ENCODE peak calls at places on chromosomes 11 and 22, in eight cellular contexts. One of them, this sample, is unnamed.

GRCh38 chr11:1307163-1307870 is 2.1 kb downstream of the TOLLIP start:
- DNase-seq in stimulated activated CD8-positive, alpha-beta memory T cell treated with anti-CD3 and anti-CD28 coated beads, Interleukin-12 subunit alpha, Interleukin-12 subunit beta, amount 100 ng/mL, for 4 hours: no peak
- DNase-seq in NCI-H1417: no peak
- DNase-seq in AG10803: no peak
- DNase-seq in naive thymus-derived CD4-positive, alpha-beta T cell: no peak
- DNase-seq in NCI-H774: no peak
- DNase-seq in stimulated activated CD4-positive, alpha-beta T cell treated with anti-CD3 and anti-CD28 coated beads, Interleukin-12 subunit alpha, Interleukin-12 subunit beta, amount 100 ng/mL, for 48 hours: no peak
- DNase-seq in HCT116: no peak
- DNase-seq in this sample: no peak

GRCh38 chr11:104254347-104254746 is 90.4 kb upstream of the PDGFD start:
- DNase-seq in AG10803: no peak
- DNase-seq in stimulated activated CD8-positive, alpha-beta memory T cell treated with anti-CD3 and anti-CD28 coated beads, Interleukin-12 subunit alpha, Interleukin-12 subunit beta, amount 100 ng/mL, for 4 hours: no peak
- DNase-seq in HCT116: peak; percentile 46
- DNase-seq in NCI-H1417: peak; percentile 40
- DNase-seq in NCI-H774: no peak
- DNase-seq in naive thymus-derived CD4-positive, alpha-beta T cell: peak; percentile 22
- DNase-seq in stimulated activated CD4-positive, alpha-beta T cell treated with anti-CD3 and anti-CD28 coated beads, Interleukin-12 subunit alpha, Interleukin-12 subunit beta, amount 100 ng/mL, for 48 hours: no peak
- DNase-seq in this sample: peak; percentile 59

GRCh38 chr11:2671748-2672147 is 28.0 kb downstream of the KCNQ1OT1 start:
- DNase-seq in AG10803: no peak
- DNase-seq in NCI-H1417: no peak
- DNase-seq in naive thymus-derived CD4-positive, alpha-beta T cell: peak; percentile 12
- DNase-seq in HCT116: no peak
- DNase-seq in stimulated activated CD4-positive, alpha-beta T cell treated with anti-CD3 and anti-CD28 coated beads, Interleukin-12 subunit alpha, Interleukin-12 subunit beta, amount 100 ng/mL, for 48 hours: no peak
- DNase-seq in NCI-H774: no peak
- DNase-seq in stimulated activated CD8-positive, alpha-beta memory T cell treated with anti-CD3 and anti-CD28 coated beads, Interleukin-12 subunit alpha, Interleukin-12 subunit beta, amount 100 ng/mL, for 4 hours: no peak
- DNase-seq in this sample: no peak

GRCh38 chr22:43476341-43476740 is 64.5 kb downstream of the MPPED1 start:
- DNase-seq in NCI-H1417: peak; percentile 7
- DNase-seq in stimulated activated CD4-positive, alpha-beta T cell treated with anti-CD3 and anti-CD28 coated beads, Interleukin-12 subunit alpha, Interleukin-12 subunit beta, amount 100 ng/mL, for 48 hours: no peak
- DNase-seq in AG10803: no peak
- DNase-seq in NCI-H774: no peak
- DNase-seq in HCT116: no peak
- DNase-seq in naive thymus-derived CD4-positive, alpha-beta T cell: no peak
- DNase-seq in stimulated activated CD8-positive, alpha-beta memory T cell treated with anti-CD3 and anti-CD28 coated beads, Interleukin-12 subunit alpha, Interleukin-12 subunit beta, amount 100 ng/mL, for 4 hours: no peak
- DNase-seq in this sample: no peak

GRCh38 chr11:113974741-113975470 is at the start of gene HTR3A:
- DNase-seq in NCI-H774: peak; percentile 84
- DNase-seq in NCI-H1417: peak; percentile 96
- DNase-seq in HCT116: peak; percentile 69
- DNase-seq in AG10803: no peak
- DNase-seq in stimulated activated CD8-positive, alpha-beta memory T cell treated with anti-CD3 and anti-CD28 coated beads, Interleukin-12 subunit alpha, Interleukin-12 subunit beta, amount 100 ng/mL, for 4 hours: no peak
- DNase-seq in naive thymus-derived CD4-positive, alpha-beta T cell: no peak
- DNase-seq in stimulated activated CD4-positive, alpha-beta T cell treated with anti-CD3 and anti-CD28 coated beads, Interleukin-12 subunit alpha, Interleukin-12 subunit beta, amount 100 ng/mL, for 48 hours: no peak
- DNase-seq in this sample: peak; percentile 48

GRCh38 chr22:37244114-37244921 is at the start of gene RAC2:
- DNase-seq in stimulated activated CD4-positive, alpha-beta T cell treated with anti-CD3 and anti-CD28 coated beads, Interleukin-12 subunit alpha, Interleukin-12 subunit beta, amount 100 ng/mL, for 48 hours: peak; percentile 85
- DNase-seq in NCI-H1417: peak; percentile 15
- DNase-seq in stimulated activated CD8-positive, alpha-beta memory T cell treated with anti-CD3 and anti-CD28 coated beads, Interleukin-12 subunit alpha, Interleukin-12 subunit beta, amount 100 ng/mL, for 4 hours: peak; percentile 84
- DNase-seq in AG10803: peak; percentile 60
- DNase-seq in NCI-H774: no peak
- DNase-seq in HCT116: peak; percentile 51
- DNase-seq in naive thymus-derived CD4-positive, alpha-beta T cell: peak; percentile 80
- DNase-seq in this sample: peak; percentile 87

GRCh38 chr11:69364901-69365300 is 70.9 kb downstream of the MYEOV start:
- DNase-seq in naive thymus-derived CD4-positive, alpha-beta T cell: no peak
- DNase-seq in NCI-H1417: peak; percentile 21
- DNase-seq in stimulated activated CD8-positive, alpha-beta memory T cell treated with anti-CD3 and anti-CD28 coated beads, Interleukin-12 subunit alpha, Interleukin-12 subunit beta, amount 100 ng/mL, for 4 hours: no peak
- DNase-seq in stimulated activated CD4-positive, alpha-beta T cell treated with anti-CD3 and anti-CD28 coated beads, Interleukin-12 subunit alpha, Interleukin-12 subunit beta, amount 100 ng/mL, for 48 hours: no peak
- DNase-seq in AG10803: no peak
- DNase-seq in HCT116: no peak
- DNase-seq in NCI-H774: no peak
- DNase-seq in this sample: no peak

GRCh38 chr11:32658639-32659406 is 75.2 kb downstream of the EIF3M start:
- DNase-seq in stimulated activated CD8-positive, alpha-beta memory T cell treated with anti-CD3 and anti-CD28 coated beads, Interleukin-12 subunit alpha, Interleukin-12 subunit beta, amount 100 ng/mL, for 4 hours: no peak
- DNase-seq in AG10803: no peak
- DNase-seq in stimulated activated CD4-positive, alpha-beta T cell treated with anti-CD3 and anti-CD28 coated beads, Interleukin-12 subunit alpha, Interleukin-12 subunit beta, amount 100 ng/mL, for 48 hours: no peak
- DNase-seq in naive thymus-derived CD4-positive, alpha-beta T cell: no peak
- DNase-seq in NCI-H774: no peak
- DNase-seq in NCI-H1417: no peak
- DNase-seq in HCT116: no peak
- DNase-seq in this sample: peak; percentile 82

GRCh38 chr22:39327995-39328754 is 8.8 kb upstream of the RPL3 start:
- DNase-seq in stimulated activated CD4-positive, alpha-beta T cell treated with anti-CD3 and anti-CD28 coated beads, Interleukin-12 subunit alpha, Interleukin-12 subunit beta, amount 100 ng/mL, for 48 hours: no peak
- DNase-seq in stimulated activated CD8-positive, alpha-beta memory T cell treated with anti-CD3 and anti-CD28 coated beads, Interleukin-12 subunit alpha, Interleukin-12 subunit beta, amount 100 ng/mL, for 4 hours: no peak
- DNase-seq in NCI-H1417: no peak
- DNase-seq in naive thymus-derived CD4-positive, alpha-beta T cell: no peak
- DNase-seq in AG10803: no peak
- DNase-seq in HCT116: no peak
- DNase-seq in NCI-H774: no peak
- DNase-seq in this sample: no peak

GRCh38 chr11:35362571-35362980 is 56.8 kb downstream of the SLC1A2 start:
- DNase-seq in AG10803: peak; percentile 94
- DNase-seq in NCI-H1417: no peak
- DNase-seq in stimulated activated CD8-positive, alpha-beta memory T cell treated with anti-CD3 and anti-CD28 coated beads, Interleukin-12 subunit alpha, Interleukin-12 subunit beta, amount 100 ng/mL, for 4 hours: no peak
- DNase-seq in naive thymus-derived CD4-positive, alpha-beta T cell: no peak
- DNase-seq in HCT116: no peak
- DNase-seq in stimulated activated CD4-positive, alpha-beta T cell treated with anti-CD3 and anti-CD28 coated beads, Interleukin-12 subunit alpha, Interleukin-12 subunit beta, amount 100 ng/mL, for 48 hours: no peak
- DNase-seq in NCI-H774: no peak
- DNase-seq in this sample: no peak

GRCh38 chr11:115360186-115360824 is 143.9 kb downstream of the CADM1 start:
- DNase-seq in HCT116: no peak
- DNase-seq in AG10803: no peak
- DNase-seq in naive thymus-derived CD4-positive, alpha-beta T cell: no peak
- DNase-seq in NCI-H1417: no peak
- DNase-seq in stimulated activated CD4-positive, alpha-beta T cell treated with anti-CD3 and anti-CD28 coated beads, Interleukin-12 subunit alpha, Interleukin-12 subunit beta, amount 100 ng/mL, for 48 hours: no peak
- DNase-seq in stimulated activated CD8-positive, alpha-beta memory T cell treated with anti-CD3 and anti-CD28 coated beads, Interleukin-12 subunit alpha, Interleukin-12 subunit beta, amount 100 ng/mL, for 4 hours: no peak
- DNase-seq in NCI-H774: no peak
- DNase-seq in this sample: peak; percentile 2

GRCh38 chr11:3916962-3917361 is 61.5 kb downstream of the STIM1 start:
- DNase-seq in stimulated activated CD8-positive, alpha-beta memory T cell treated with anti-CD3 and anti-CD28 coated beads, Interleukin-12 subunit alpha, Interleukin-12 subunit beta, amount 100 ng/mL, for 4 hours: no peak
- DNase-seq in NCI-H774: no peak
- DNase-seq in NCI-H1417: no peak
- DNase-seq in stimulated activated CD4-positive, alpha-beta T cell treated with anti-CD3 and anti-CD28 coated beads, Interleukin-12 subunit alpha, Interleukin-12 subunit beta, amount 100 ng/mL, for 48 hours: peak; percentile 44
- DNase-seq in naive thymus-derived CD4-positive, alpha-beta T cell: no peak
- DNase-seq in HCT116: no peak
- DNase-seq in AG10803: no peak
- DNase-seq in this sample: no peak

This sample was measured in HT1080.